ENCODE peak calls at places on chromosome 13, in nine cellular contexts. F is ureter; A is AG20443; P is NAMALWA; X is fibroblast of pulmonary artery; R is progenitor cell of endocrine pancreas; U is activated naive CD8-positive, alpha-beta T cell treated with anti-CD3 and anti-CD28 coated beads for 36 hours; O is stromal cell of bone marrow; Y is iris pigment epithelial cell. Z is an unnamed sample.

GRCh38 chr13:110318920-110319319 is 11.8 kb downstream of the COL4A2 start:
- DNase-seq in F (no peak), A (no peak), P (no peak), X (no peak), R (no peak), U (no peak), O (no peak), Y (no peak), Z (peak; percentile 26)

GRCh38 chr13:24042710-24043440 is 117.6 kb upstream of the SPATA13 start:
- DNase-seq in F (no peak), A (no peak), P (no peak), X (no peak), R (no peak), U (no peak), O (no peak), Y (no peak), Z (no peak)

GRCh38 chr13:98880673-98881072 is 97.2 kb downstream of the DOCK9 start:
- DNase-seq in F (no peak), A (no peak), P (no peak), X (no peak), R (no peak), U (no peak), O (no peak), Y (no peak), Z (no peak)

GRCh38 chr13:40059540-40060232 is 404.2 kb downstream of the COG6 start:
- DNase-seq in F (no peak), A (no peak), P (no peak), X (no peak), R (no peak), U (no peak), O (no peak), Y (peak; percentile 83), Z (no peak)

GRCh38 chr13:99657848-99658265 is 156.6 kb downstream of the TM9SF2 start:
- DNase-seq in F (no peak), A (peak; percentile 58), P (no peak), X (peak; percentile 28), R (peak; percentile 34), U (peak; percentile 41), O (no peak), Y (peak; percentile 29), Z (peak; percentile 67)

GRCh38 chr13:91356919-91357612 is 9.6 kb downstream of the MIR17HG start:
- DNase-seq in F (no peak), A (no peak), P (peak; percentile 60), X (no peak), R (no peak), U (no peak), O (no peak), Y (no peak), Z (no peak)

GRCh38 chr13:75255653-75256052 is 226.3 kb downstream of the TBC1D4 start:
- DNase-seq in F (no peak), A (no peak), P (no peak), X (no peak), R (no peak), U (no peak), O (no peak), Y (no peak), Z (no peak)

GRCh38 chr13:92849381-92849780 is 377.2 kb upstream of the GPC6 start:
- DNase-seq in F (no peak), A (no peak), P (no peak), X (no peak), R (no peak), U (no peak), O (no peak), Y (no peak), Z (no peak)

GRCh38 chr13:19805765-19806164 is 23.0 kb upstream of the PSPC1 start:
- DNase-seq in F (no peak), A (no peak), P (no peak), X (no peak), R (no peak), U (no peak), O (no peak), Y (no peak), Z (no peak)

GRCh38 chr13:21074601-21075302 is 13.4 kb upstream of the LATS2 start:
- DNase-seq in F (no peak), A (peak; percentile 49), P (no peak), X (no peak), R (no peak), U (peak; percentile 41), O (no peak), Y (no peak), Z (peak; percentile 49)

GRCh38 chr13:114115191-114115671 is 17.2 kb downstream of the RASA3 start:
- DNase-seq in F (no peak), A (peak; percentile 71), P (no peak), X (peak; percentile 84), R (no peak), U (no peak), O (no peak), Y (peak; percentile 84), Z (no peak)

GRCh38 chr13:26476111-26476743 is 81.3 kb upstream of the WASF3 start:
- DNase-seq in F (peak; percentile 37), A (peak; percentile 75), P (no peak), X (peak; percentile 32), R (no peak), U (peak; percentile 6), O (no peak), Y (peak; percentile 33), Z (peak; percentile 54)

GRCh38 chr13:98842074-98842473 is 89.6 kb upstream of the SLC15A1 start:
- DNase-seq in F (no peak), A (no peak), P (peak; percentile 34), X (no peak), R (no peak), U (no peak), O (no peak), Y (no peak), Z (no peak)

GRCh38 chr13:20125129-20125782 is 35.6 kb downstream of the GJA3 start:
- DNase-seq in F (no peak), A (peak; percentile 57), P (no peak), X (peak; percentile 67), R (no peak), U (no peak), O (peak; percentile 78), Y (peak; percentile 43), Z (no peak)

GRCh38 chr13:26508885-26509284 is 48.6 kb upstream of the WASF3 start:
- DNase-seq in F (peak; percentile 57), A (peak; percentile 86), P (no peak), X (peak; percentile 93), R (no peak), U (no peak), O (peak; percentile 94), Y (peak; percentile 93), Z (no peak)

GRCh38 chr13:44575035-44575434 is 1.1 kb downstream of the TSC22D1 start:
- DNase-seq in F (no peak), A (no peak), P (no peak), X (no peak), R (no peak), U (no peak), O (no peak), Y (no peak), Z (no peak)

GRCh38 chr13:106234656-106235055 is 300.8 kb downstream of the EFNB2 start:
- DNase-seq in F (no peak), A (no peak), P (no peak), X (no peak), R (no peak), U (no peak), O (no peak), Y (no peak), Z (no peak)

GRCh38 chr13:110301606-110302131 is 5.3 kb downstream of the COL4A1 start:
- DNase-seq in F (no peak), A (peak; percentile 76), P (no peak), X (peak; percentile 80), R (no peak), U (no peak), O (no peak), Y (peak; percentile 90), Z (no peak)

GRCh38 chr13:102784501-102784900 is 10.9 kb upstream of the TEX30 start:
- DNase-seq in F (no peak), A (no peak), P (no peak), X (no peak), R (no peak), U (no peak), O (no peak), Y (no peak), Z (no peak)

GRCh38 chr13:73835138-73835721 is 299.0 kb downstream of the KLF12 start:
- DNase-seq in F (no peak), A (peak; percentile 49), P (peak; percentile 80), X (peak; percentile 70), R (no peak), U (no peak), O (peak; percentile 27), Y (peak; percentile 47), Z (peak; percentile 5)

GRCh38 chr13:61187471-61187870 is 228.2 kb downstream of the PCDH20 start:
- DNase-seq in F (no peak), A (no peak), P (no peak), X (no peak), R (no peak), U (no peak), O (no peak), Y (no peak), Z (no peak)

GRCh38 chr13:112970552-112971287 is 1.7 kb downstream of the MCF2L start:
- DNase-seq in F (no peak), A (peak; percentile 58), P (no peak), X (no peak), R (no peak), U (no peak), O (no peak), Y (no peak), Z (no peak)

GRCh38 chr13:39783051-39783450 is 127.6 kb downstream of the COG6 start:
- DNase-seq in F (no peak), A (no peak), P (peak; percentile 30), X (peak; percentile 57), R (no peak), U (no peak), O (no peak), Y (peak; percentile 50), Z (no peak)

GRCh38 chr13:88919970-88920628 is 1248.9 kb downstream of the SLITRK5 start:
- DNase-seq in F (no peak), A (no peak), P (peak; percentile 59), X (no peak), R (no peak), U (peak; percentile 35), O (no peak), Y (no peak), Z (no peak)

GRCh38 chr13:48508001-48508400 is 24.9 kb downstream of the RCBTB2 start:
- DNase-seq in F (no peak), A (no peak), P (no peak), X (no peak), R (no peak), U (no peak), O (no peak), Y (no peak), Z (no peak)

GRCh38 chr13:88601949-88602348 is 930.8 kb downstream of the SLITRK5 start:
- DNase-seq in F (no peak), A (no peak), P (peak; percentile 13), X (no peak), R (no peak), U (no peak), O (no peak), Y (no peak), Z (no peak)

GRCh38 chr13:113064534-113065405 is 40.8 kb upstream of the F7 start:
- DNase-seq in F (no peak), A (peak; percentile 85), P (no peak), X (peak; percentile 79), R (no peak), U (no peak), O (peak; percentile 94), Y (peak; percentile 46), Z (no peak)

GRCh38 chr13:99339736-99340392 is 32.7 kb upstream of the GPR183 start:
- DNase-seq in F (no peak), A (peak; percentile 47), P (no peak), X (peak; percentile 58), R (no peak), U (no peak), O (no peak), Y (peak; percentile 82), Z (no peak)

Z was measured in H7.